ENCODE peak calls at places on chromosomes 11 and 22, in eight cellular contexts. J is astrocyte of the cerebellum, I is fibroblast of mammary gland, R is A549, M is body of pancreas, D is neuronal stem cell, Q is AG10803, S is brain microvascular endothelial cell. W is an unnamed sample.
A peak's percentile ranks its signal among the peaks of the same experiment; 100 is the strongest.

GRCh38 chr11:28488336-28488735 is 380.1 kb downstream of the METTL15 start:
- DNase-seq in J (no peak), I (no peak), R (no peak), M (no peak), D (no peak), Q (no peak), S (no peak), W (no peak)

GRCh38 chr11:26522912-26523610 is 49.0 kb downstream of the MUC15 start:
- DNase-seq in J (peak; percentile 1), I (peak; percentile 68), R (peak; percentile 64), M (no peak), D (no peak), Q (peak; percentile 18), S (peak; percentile 7), W (peak; percentile 74)

GRCh38 chr11:97814325-97814959 is 1206.3 kb upstream of the CNTN5 start:
- DNase-seq in J (no peak), I (no peak), R (no peak), M (no peak), D (no peak), Q (no peak), S (no peak), W (peak; percentile 7)

GRCh38 chr22:32327066-32327465 is 30.6 kb upstream of the RFPL3 start:
- DNase-seq in J (no peak), I (peak; percentile 9), R (no peak), M (no peak), D (no peak), Q (no peak), S (no peak), W (peak; percentile 9)

GRCh38 chr11:9269492-9270030 is 4.4 kb upstream of the DENND5A start:
- DNase-seq in J (no peak), I (peak; percentile 32), R (no peak), M (no peak), D (no peak), Q (peak; percentile 58), S (no peak), W (peak; percentile 49)

GRCh38 chr11:62857541-62857982 is 18.2 kb upstream of the WDR74 start:
- DNase-seq in J (no peak), I (no peak), R (no peak), M (no peak), D (no peak), Q (no peak), S (no peak), W (no peak)

GRCh38 chr11:130882138-130882551 is 34.1 kb downstream of the SNX19 start:
- DNase-seq in J (no peak), I (no peak), R (no peak), M (no peak), D (no peak), Q (peak; percentile 5), S (no peak), W (no peak)

GRCh38 chr11:27183672-27184457 is 143.2 kb downstream of the BBOX1 start:
- DNase-seq in J (peak; percentile 73), I (peak; percentile 74), R (peak; percentile 78), M (peak; percentile 74), D (peak; percentile 60), Q (peak; percentile 80), S (peak; percentile 53), W (peak; percentile 87)

GRCh38 chr11:69721745-69722144 is 17.9 kb upstream of the FGF19 start:
- DNase-seq in J (no peak), I (no peak), R (peak; percentile 20), M (peak; percentile 49), D (no peak), Q (no peak), S (no peak), W (no peak)

GRCh38 chr11:125930076-125930450 is 15.8 kb upstream of the VSIG10L2 start:
- DNase-seq in J (no peak), I (no peak), R (no peak), M (no peak), D (no peak), Q (no peak), S (no peak), W (no peak)

GRCh38 chr22:36039125-36039524 is 10.5 kb upstream of the RBFOX2 start:
- DNase-seq in J (no peak), I (no peak), R (no peak), M (no peak), D (no peak), Q (no peak), S (no peak), W (no peak)

GRCh38 chr11:726278-726915 is 20.4 kb downstream of the EPS8L2 start:
- DNase-seq in J (no peak), I (peak; percentile 51), R (no peak), M (peak; percentile 89), D (no peak), Q (no peak), S (no peak), W (peak; percentile 37)

GRCh38 chr22:25134028-25134427 is 65.6 kb upstream of the CRYBB3 start:
- DNase-seq in J (no peak), I (no peak), R (no peak), M (peak; percentile 61), D (no peak), Q (no peak), S (no peak), W (no peak)

GRCh38 chr11:19367051-19367709 is 126.4 kb upstream of the E2F8 start:
- DNase-seq in J (peak; percentile 42), I (peak; percentile 97), R (no peak), M (no peak), D (no peak), Q (peak; percentile 77), S (peak; percentile 74), W (peak; percentile 72)

GRCh38 chr11:14378171-14378570 is 19.2 kb upstream of the RRAS2 start:
- DNase-seq in J (no peak), I (no peak), R (no peak), M (no peak), D (no peak), Q (no peak), S (no peak), W (no peak)
- H3K4me3 ChIP-seq in J (no peak overlapping the region), I (no peak overlapping the region), R (no peak overlapping the region), M (no peak overlapping the region), D (peak overlapping the region; percentile 43), Q (no peak overlapping the region), S (no peak overlapping the region), W (no peak overlapping the region)

GRCh38 chr11:128492903-128493569 is 94.3 kb downstream of the ETS1 start:
- DNase-seq in J (no peak), I (no peak), R (no peak), M (no peak), D (no peak), Q (peak; percentile 48), S (no peak), W (no peak)
- H3K4me3 ChIP-seq in J (no peak overlapping the region), I (no peak overlapping the region), R (no peak overlapping the region), M (no peak overlapping the region), D (no peak overlapping the region), Q (no peak overlapping the region), S (no peak overlapping the region), W (no peak overlapping the region)

GRCh38 chr11:34909435-34909834 is 6.7 kb downstream of the APIP start:
- DNase-seq in J (no peak), I (no peak), R (no peak), M (no peak), D (no peak), Q (no peak), S (no peak), W (no peak)
- H3K4me3 ChIP-seq in J (no peak overlapping the region), I (no peak overlapping the region), R (no peak overlapping the region), M (no peak overlapping the region), D (no peak overlapping the region), Q (no peak overlapping the region), S (no peak overlapping the region), W (no peak overlapping the region)

DNA sequence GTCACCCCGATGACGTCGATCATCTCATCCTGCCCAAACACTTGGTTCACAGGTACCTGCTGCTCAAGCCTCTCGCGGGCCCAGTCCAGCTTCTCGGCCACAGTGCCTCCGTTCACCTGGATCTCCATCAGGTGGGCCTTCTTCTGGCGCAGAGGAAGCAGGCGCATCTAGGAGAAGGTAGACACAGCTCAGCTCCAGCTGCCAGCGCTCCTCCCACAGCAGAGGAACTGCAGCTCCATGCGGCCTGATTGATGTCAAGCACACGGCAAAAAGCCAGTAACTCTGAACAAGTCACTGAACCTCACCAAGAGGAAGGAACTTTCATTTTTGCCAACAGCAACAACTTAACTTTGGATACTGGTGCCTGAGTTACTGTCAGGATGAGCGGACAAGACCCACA is 4.0 kb downstream of the RPL3 start:
- DNase-seq in J (no peak), I (no peak), R (no peak), M (no peak), D (no peak), Q (no peak), S (no peak), W (peak; percentile 24)
- H3K4me3 ChIP-seq in J (peak overlapping the region; percentile 88), I (peak overlapping the region; percentile 99), R (peak overlapping the region; percentile 99), M (no peak overlapping the region), D (no peak overlapping the region), Q (peak overlapping the region; percentile 94), S (peak overlapping the region; percentile 93), W (no peak overlapping the region)

GRCh38 chr11:124078591-124078990 is 36.7 kb upstream of the VWA5A start:
- DNase-seq in J (no peak), I (no peak), R (no peak), M (no peak), D (no peak), Q (no peak), S (no peak), W (no peak)

GRCh38 chr11:124077266-124077665 is 36.1 kb upstream of the OR10G7 start:
- DNase-seq in J (no peak), I (no peak), R (no peak), M (no peak), D (no peak), Q (no peak), S (no peak), W (no peak)

GRCh38 chr11:124075492-124075840 is 34.3 kb upstream of the OR10G7 start:
- DNase-seq in J (no peak), I (no peak), R (no peak), M (no peak), D (no peak), Q (no peak), S (no peak), W (no peak)

GRCh38 chr11:124074554-124074953 is 33.4 kb upstream of the OR10G7 start:
- DNase-seq in J (no peak), I (no peak), R (no peak), M (no peak), D (no peak), Q (no peak), S (no peak), W (no peak)

GRCh38 chr11:124075841-124076571 is 34.9 kb upstream of the OR10G7 start:
- DNase-seq in J (no peak), I (no peak), R (peak; percentile 3), M (peak; percentile 54), D (no peak), Q (peak; percentile 3), S (no peak), W (no peak)
- H3K4me3 ChIP-seq in J (peak overlapping the region; percentile 47), I (peak overlapping the region; percentile 25), R (peak overlapping the region; percentile 45), M (no peak overlapping the region), D (no peak overlapping the region), Q (peak overlapping the region; percentile 56), S (peak overlapping the region; percentile 50), W (peak overlapping the region; percentile 49)

GRCh38 chr11:7576671-7577225 is 62.9 kb downstream of the PPFIBP2 start:
- DNase-seq in J (no peak), I (peak; percentile 56), R (no peak), M (no peak), D (no peak), Q (peak; percentile 72), S (no peak), W (peak; percentile 39)
- H3K4me3 ChIP-seq in J (no peak overlapping the region), I (peak overlapping the region; percentile 42), R (no peak overlapping the region), M (no peak overlapping the region), D (no peak overlapping the region), Q (peak overlapping the region; percentile 57), S (no peak overlapping the region), W (peak overlapping the region; percentile 46)